ENCODE peak calls at places on chromosomes 6 and 20, in eight cellular contexts. V is ovary, Z is H9, L is stomach, O is mammary epithelial cell, R is hepatocyte, K is mesendoderm, A is Panc1. Y is an unnamed sample. For H3K4me1, the result is how much of the 10 kb centered on the place peaks cover.

GRCh38 chr6:119241124-119241491 is 108.5 kb downstream of the MAN1A1 start:
- DNase-seq in K (no peak), L (no peak), Z (no peak), A (no peak), O (no peak), V (no peak), R (peak), Y (no peak)

GRCh38 chr6:17725083-17725482 is 18.4 kb upstream of the NUP153 start:
- DNase-seq in V (peak), L (no peak), K (peak), O (no peak), A (no peak), R (peak), Z (peak), Y (no peak)

GRCh38 chr20:38192323-38192885 is 27.3 kb upstream of the TGM2 start:
- DNase-seq in L (no peak), V (no peak), O (no peak), R (no peak), K (no peak), A (no peak), Z (no peak), Y (no peak)

GRCh38 chr20:45115386-45115774 is 406 bp upstream of the WFDC5 start:
- DNase-seq in Z (no peak), A (no peak), L (no peak), V (no peak), K (no peak), R (no peak), O (no peak), Y (no peak)

GRCh38 chr20:45254867-45255266 is 503 bp upstream of the SLPI start:
- DNase-seq in V (no peak), O (peak), Z (no peak), R (peak), K (no peak), A (no peak), L (no peak), Y (no peak)

GRCh38 chr6:152978058-152978457 is 4.8 kb downstream of the FBXO5 start:
- DNase-seq in R (no peak), Z (no peak), O (no peak), L (no peak), V (no peak), A (no peak), K (no peak), Y (no peak)

GRCh38 chr6:69863766-69864165 is 2.6 kb upstream of the COL19A1 start:
- DNase-seq in R (no peak), O (no peak), K (no peak), A (no peak), V (no peak), Z (no peak), L (no peak), Y (no peak)

GRCh38 chr6:155219858-155220301 is 43.9 kb upstream of the CLDN20 start:
- DNase-seq in V (no peak), L (no peak), K (no peak), A (no peak), R (no peak), Z (no peak), O (no peak), Y (no peak)

GRCh38 chr20:60695223-60695622 is 556.8 kb upstream of the CDH4 start:
- DNase-seq in O (peak), V (no peak), L (no peak), K (peak), Z (no peak), A (no peak), R (peak), Y (no peak)

GRCh38 chr6:71277926-71278594 is 10.6 kb upstream of the OGFRL1 start:
- DNase-seq in R (no peak), Z (no peak), L (no peak), A (no peak), O (no peak), K (peak), V (no peak), Y (no peak)

GRCh38 chr6:12538881-12539357 is 177.6 kb upstream of the PHACTR1 start:
- DNase-seq in Z (no peak), R (peak), V (peak), O (no peak), L (peak), K (no peak), A (no peak), Y (peak)

GRCh38 chr6:45610832-45611231 is 233.1 kb upstream of the SUPT3H start:
- DNase-seq in O (no peak), K (no peak), A (no peak), V (no peak), L (no peak), R (no peak), Z (no peak), Y (no peak)

GRCh38 chr6:35096129-35096852 is 44.8 kb downstream of the TCP11 start:
- DNase-seq in R (peak), A (peak), K (no peak), Z (no peak), O (peak), L (no peak), V (no peak), Y (no peak)

GRCh38 chr20:38538789-38539188 is 42.2 kb upstream of the ADIG start:
- DNase-seq in Z (no peak), L (no peak), K (no peak), V (no peak), A (no peak), O (no peak), R (no peak), Y (no peak)

GRCh38 chr6:25369450-25370086 is 90.4 kb downstream of the CARMIL1 start:
- DNase-seq in R (peak), A (no peak), V (no peak), K (peak), O (peak), Z (peak), L (peak), Y (no peak)

GRCh38 chr6:142413111-142413510 is 111.3 kb downstream of the ADGRG6 start:
- DNase-seq in Z (no peak), A (no peak), R (no peak), O (no peak), L (no peak), K (no peak), V (no peak), Y (peak)

GRCh38 chr6:79604583-79605037 is 26.5 kb upstream of the SH3BGRL2 start:
- DNase-seq in Z (no peak), O (peak), R (peak), L (no peak), K (no peak), A (no peak), V (no peak), Y (peak)

GRCh38 chr6:17938885-17939284 is 48.5 kb downstream of the KIF13A start:
- DNase-seq in R (peak), L (no peak), K (no peak), O (peak), V (no peak), A (no peak), Z (no peak), Y (no peak)

GRCh38 chr6:140062042-140063041 is 687.9 kb upstream of the CITED2 start:
- DNase-seq in V (peak), O (peak), K (peak), R (peak), L (peak), A (no peak), Z (no peak), Y (peak)

GRCh38 chr6:114218831-114219230 is 124.0 kb downstream of the HS3ST5 start:
- DNase-seq in Z (no peak), R (no peak), O (no peak), V (no peak), A (no peak), K (no peak), L (no peak), Y (no peak)

GRCh38 chr20:58162976-58163375 is 65.5 kb downstream of the ANKRD60 start:
- DNase-seq in L (no peak), V (no peak), A (no peak), O (no peak), R (peak), Z (no peak), K (no peak), Y (no peak)

GRCh38 chr6:28729501-28730402 is 194.0 kb downstream of the TRIM27 start:
- DNase-seq in L (no peak), A (no peak), O (no peak), V (no peak), R (no peak), Z (peak), K (peak), Y (no peak)

GRCh38 chr20:58651823-58652605 is 931 bp downstream of the STX16 start:
- DNase-seq in R (peak), K (peak), A (peak), O (peak), L (peak), Z (peak), V (peak), Y (peak)

GRCh38 chr6:66896415-66896814 is 1189.4 kb upstream of the EYS start:
- DNase-seq in O (peak), Z (no peak), V (no peak), R (no peak), L (no peak), A (no peak), K (peak), Y (no peak)

DNA sequence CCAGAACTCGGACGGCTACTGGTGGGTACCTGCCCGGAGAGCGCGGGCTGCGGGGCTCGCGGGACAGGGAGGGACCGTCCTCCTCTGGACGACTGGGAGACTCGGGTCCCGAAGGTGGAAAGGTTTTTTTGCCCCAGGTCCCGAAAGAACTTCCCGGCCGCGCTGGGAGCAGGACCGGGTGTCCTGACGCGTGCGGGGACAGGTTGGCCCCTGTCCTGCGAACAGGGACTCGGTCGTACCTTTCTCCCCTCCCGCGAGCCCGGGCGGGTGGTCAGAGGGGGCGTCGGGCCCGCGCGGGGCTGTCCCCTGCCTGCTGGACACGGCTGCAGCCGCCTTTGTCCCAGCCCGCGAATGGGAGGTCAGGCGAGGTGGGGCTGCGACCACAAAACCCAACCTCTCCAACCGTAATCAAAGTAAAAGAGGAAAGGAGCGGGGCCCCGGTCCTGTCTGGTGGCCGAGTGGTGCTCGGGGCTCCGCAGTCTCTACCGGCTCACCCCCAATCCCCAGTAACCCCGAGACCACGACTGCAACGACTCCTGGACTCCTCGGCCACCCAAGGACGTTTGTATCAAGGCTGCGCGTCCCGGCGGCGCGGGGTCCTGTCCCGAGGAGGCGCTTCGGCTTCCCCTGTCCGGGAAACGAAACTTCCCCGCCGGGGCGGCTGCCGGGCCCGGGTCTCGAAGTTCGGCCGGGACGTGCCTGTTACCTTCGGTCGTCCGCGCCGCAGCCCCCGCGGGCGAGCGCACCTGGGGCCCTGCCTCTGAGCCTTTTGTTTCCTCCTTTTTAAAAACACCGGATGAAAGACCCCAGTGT is 800 bp downstream of the DSP start:
- DNase-seq in K (peak), R (peak), O (no peak), V (no peak), L (peak), Z (peak), A (no peak), Y (no peak)
- H3K4me1 ChIP-seq in K (under half), R (under half), O (under half), V (under half), L (under half), Z (under half), A (under half), Y (under half)

DNA sequence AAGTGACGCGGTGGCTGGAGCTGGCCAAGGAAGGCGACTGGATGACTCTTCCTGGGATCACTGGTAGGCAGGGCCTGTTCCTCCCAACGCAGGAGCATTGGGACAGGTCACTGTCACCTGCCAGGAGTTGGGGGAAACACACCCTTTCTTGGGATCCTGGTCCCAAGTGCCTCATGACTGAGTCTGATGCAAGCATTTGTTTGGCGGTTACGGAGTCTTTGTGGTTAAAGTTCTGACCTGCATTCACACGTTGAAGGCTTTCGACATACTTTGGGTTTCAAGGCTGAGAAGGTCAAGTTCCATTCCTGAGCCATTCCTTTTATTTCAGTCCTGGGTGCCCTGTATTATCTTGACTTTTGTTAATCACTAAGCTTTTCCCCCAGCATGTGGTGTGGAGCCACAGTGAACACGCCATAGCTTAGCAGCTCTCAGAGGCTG is 6.0 kb downstream of the PNLDC1 start:
- DNase-seq in O (peak), K (peak), A (no peak), L (no peak), R (peak), V (no peak), Z (no peak), Y (no peak)
- H3K4me1 ChIP-seq in O (under half), K (under half), A (under half), L (under half), R (under half), V (under half), Z (under half), Y (under half)

DNA sequence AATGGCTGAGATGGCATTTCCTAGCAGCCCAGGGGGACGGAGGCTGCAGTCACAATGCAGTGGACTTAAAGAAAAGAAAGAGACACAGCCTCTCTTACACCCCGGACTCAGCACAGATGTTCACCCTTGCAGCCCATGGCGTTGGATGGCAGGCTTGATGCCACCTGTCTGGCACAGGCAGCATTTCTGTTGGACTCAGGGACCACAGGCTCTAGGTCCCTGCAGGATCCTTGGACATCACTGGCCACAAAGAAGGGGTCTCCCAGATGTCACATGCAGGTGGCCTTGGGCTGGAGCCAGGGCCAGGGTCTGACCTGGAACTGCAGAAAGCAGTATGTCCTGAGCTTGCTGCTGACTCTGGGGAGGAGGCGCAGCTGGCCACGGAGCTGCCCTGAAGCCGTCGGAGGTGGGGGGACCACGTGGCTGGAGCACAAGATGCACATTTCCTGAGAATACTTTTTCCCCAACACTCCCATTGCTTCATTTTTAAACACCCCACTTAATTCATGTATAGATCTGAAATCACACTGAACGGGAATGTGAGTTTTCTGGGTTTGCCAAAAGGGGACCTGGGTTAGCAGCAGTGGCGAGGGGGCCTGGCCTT is 102.3 kb upstream of the SULF2 start:
- DNase-seq in V (no peak), A (no peak), R (no peak), K (no peak), L (no peak), O (no peak), Z (no peak), Y (no peak)
- H3K4me1 ChIP-seq in V (under half), A (under half), R (under half), K (under half), L (under half), O (under half), Z (under half), Y (under half)

GRCh38 chr6:170378502-170378901 is 71.9 kb downstream of the FAM120B start:
- DNase-seq in A (no peak), Z (no peak), V (no peak), L (no peak), K (no peak), O (no peak), R (no peak), Y (no peak)

GRCh38 chr6:170374571-170375444 is 68.2 kb downstream of the FAM120B start:
- DNase-seq in V (no peak), O (peak), K (no peak), A (no peak), R (no peak), L (no peak), Z (no peak), Y (no peak)

GRCh38 chr6:170375661-170376060 is 69.1 kb downstream of the FAM120B start:
- DNase-seq in K (no peak), O (no peak), A (no peak), Z (no peak), V (no peak), R (no peak), L (no peak), Y (no peak)

GRCh38 chr6:170372380-170373325 is 66.1 kb downstream of the FAM120B start:
- DNase-seq in V (no peak), R (no peak), O (no peak), K (peak), A (no peak), L (no peak), Z (no peak), Y (no peak)

DNA sequence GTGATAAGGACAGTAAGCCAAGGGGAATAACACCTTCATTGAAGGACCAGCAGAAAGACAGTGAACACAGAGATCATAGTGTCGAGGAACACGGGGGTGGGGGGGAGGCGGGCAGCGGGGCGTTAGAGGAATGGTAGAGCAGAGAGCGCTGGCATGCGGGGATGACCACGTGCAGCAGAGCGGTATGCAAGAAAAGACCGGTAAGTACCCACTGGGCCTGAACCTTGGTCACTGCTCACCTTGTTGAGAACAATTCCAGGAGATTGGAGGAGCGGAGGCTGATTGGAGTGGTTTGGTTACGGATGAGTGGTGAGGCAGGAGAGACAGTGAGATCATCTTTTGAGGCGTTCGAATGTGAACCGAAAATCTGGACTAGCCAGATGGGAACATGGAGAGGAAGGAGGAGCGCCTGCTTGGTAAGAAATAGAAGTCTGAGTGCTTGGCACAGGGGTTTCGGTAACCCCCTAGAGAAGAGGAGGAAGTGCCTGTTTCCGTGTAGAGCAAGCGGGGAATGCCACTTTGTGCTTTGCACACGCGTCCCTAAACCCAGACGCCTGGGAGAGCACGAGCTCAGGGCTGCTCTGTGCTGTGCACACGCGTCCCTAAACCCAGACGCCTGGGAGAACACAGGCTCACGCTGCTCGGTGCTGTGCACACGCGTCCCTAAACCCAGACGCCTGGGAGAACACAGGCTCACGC is 70.0 kb downstream of the FAM120B start:
- DNase-seq in A (no peak), L (no peak), R (no peak), Z (no peak), K (no peak), V (no peak), O (no peak), Y (no peak)
- H3K4me1 ChIP-seq in A (under half), L (under half), R (under half), Z (under half), K (under half), V (under half), O (under half), Y (under half)

GRCh38 chr6:33430334-33430733 is 10.5 kb downstream of the SYNGAP1 start:
- DNase-seq in A (no peak), L (no peak), R (no peak), V (no peak), O (no peak), Z (no peak), K (no peak), Y (no peak)
- H3K4me1 ChIP-seq in A (under half), L (half or more), R (under half), V (under half), O (under half), Z (under half), K (under half), Y (under half)

GRCh38 chr6:47563162-47563561 is 85.6 kb downstream of the CD2AP start:
- DNase-seq in O (no peak), A (no peak), K (no peak), R (no peak), L (no peak), V (no peak), Z (no peak), Y (no peak)
- H3K4me1 ChIP-seq in O (under half), A (under half), K (under half), R (under half), L (under half), V (under half), Z (under half), Y (under half)

Y was measured in SJSA1.